ENCODE peak calls at places on chromosomes 12 and 14, in four cellular contexts. J is right lobe of liver, A is dorsolateral prefrontal cortex, F is colonic mucosa. R is an unnamed sample.
A peak's percentile ranks its signal among the peaks of the same experiment; 100 is the strongest.

GRCh38 chr12:67268335-67268895 is 743 bp upstream of the CAND1 start:
- DNase-seq in F (peak; percentile 93), J (peak; percentile 93), A (peak; percentile 98), R (peak; percentile 95)

GRCh38 chr12:15404485-15404884 is 82.2 kb downstream of the PTPRO start:
- DNase-seq in A (no peak), J (no peak), F (no peak), R (no peak)

GRCh38 chr12:55642275-55643068 is 5.8 kb downstream of the OR10P1 start:
- DNase-seq in F (no peak), J (no peak), A (no peak), R (no peak)

GRCh38 chr14:102824832-102825231 is 47.6 kb downstream of the TRAF3 start:
- DNase-seq in J (peak; percentile 90), F (no peak), A (no peak), R (peak; percentile 65)

GRCh38 chr12:34396006-34396860 is 373.9 kb downstream of the ALG10 start:
- DNase-seq in A (peak; percentile 6), F (peak; percentile 10), J (peak; percentile 19), R (no peak)

GRCh38 chr12:14239935-14240872 is 125.3 kb upstream of the ATF7IP start:
- DNase-seq in F (peak; percentile 81), A (no peak), J (no peak), R (no peak)

GRCh38 chr14:102891556-102891955 is 30.9 kb upstream of the AMN start:
- DNase-seq in F (no peak), J (peak; percentile 2), A (no peak), R (no peak)

GRCh38 chr12:119998471-119999245 is 9.6 kb downstream of the BICDL1 start:
- DNase-seq in F (no peak), A (no peak), J (no peak), R (no peak)

GRCh38 chr14:59355101-59355500 is 110.1 kb downstream of the GPR135 start:
- DNase-seq in F (no peak), J (no peak), A (no peak), R (no peak)

GRCh38 chr14:20623798-20624197 is 17.7 kb downstream of the OR6S1 start:
- DNase-seq in F (no peak), J (no peak), A (no peak), R (no peak)

GRCh38 chr14:105411985-105412767 is 7.5 kb upstream of the MTA1 start:
- DNase-seq in J (no peak), A (no peak), F (no peak), R (no peak)

GRCh38 chr12:34605955-34606748 is 583.9 kb downstream of the ALG10 start:
- DNase-seq in J (no peak), F (no peak), A (peak; percentile 11), R (no peak)

GRCh38 chr12:131751335-131751734 is 40.4 kb downstream of the SFSWAP start:
- DNase-seq in F (no peak), A (no peak), J (no peak), R (no peak)

GRCh38 chr12:43288666-43289065 is 263.3 kb downstream of the ADAMTS20 start:
- DNase-seq in A (no peak), J (no peak), F (no peak), R (no peak)

GRCh38 chr12:70885952-70886351 is 34.6 kb downstream of the PTPRR start:
- DNase-seq in F (no peak), J (no peak), A (no peak), R (no peak)

GRCh38 chr14:95385701-95386100 is 66.0 kb upstream of the CLMN start:
- DNase-seq in F (no peak), J (no peak), A (no peak), R (no peak)

GRCh38 chr14:54252072-54252730 is 144.6 kb upstream of the CDKN3 start:
- DNase-seq in F (no peak), A (no peak), J (no peak), R (peak; percentile 34)

GRCh38 chr14:101823511-101824120 is 62.1 kb downstream of the PPP2R5C start:
- DNase-seq in J (no peak), F (no peak), A (peak; percentile 57), R (no peak)

GRCh38 chr12:57592551-57593165 is 1.7 kb downstream of the PIP4K2C start:
- DNase-seq in F (no peak), A (no peak), J (no peak), R (no peak)

GRCh38 chr14:95489163-95489887 is 27.1 kb downstream of the SYNE3 start:
- DNase-seq in A (no peak), F (no peak), J (peak; percentile 72), R (no peak)

GRCh38 chr12:53953831-53954693 is 641 bp upstream of the HOXC12 start:
- DNase-seq in F (no peak), J (no peak), A (no peak), R (no peak)

GRCh38 chr14:100894416-100894815 is 9.1 kb downstream of the RTL1 start:
- DNase-seq in J (peak; percentile 17), F (no peak), A (no peak), R (no peak)

GRCh38 chr12:49889361-49890095 is 14.2 kb downstream of the FAIM2 start:
- DNase-seq in F (no peak), A (no peak), J (no peak), R (no peak)

GRCh38 chr12:1810201-1810930 is 10.0 kb upstream of the LRTM2 start:
- DNase-seq in F (no peak), J (no peak), A (no peak), R (no peak)

GRCh38 chr12:92029902-92030586 is 115.6 kb downstream of the BTG1 start:
- DNase-seq in F (no peak), A (no peak), J (no peak), R (no peak)
- H3K27ac ChIP-seq in F (peak overlapping the region; percentile 30), A (no peak overlapping the region), J (no peak overlapping the region), R (no peak overlapping the region)

GRCh38 chr14:76551116-76551515 is 175.2 kb downstream of the ESRRB start:
- DNase-seq in J (no peak), F (no peak), A (no peak), R (no peak)

GRCh38 chr14:76546426-76547221 is 170.7 kb downstream of the ESRRB start:
- DNase-seq in A (no peak), F (no peak), J (no peak), R (no peak)

GRCh38 chr14:76551906-76552305 is 176.0 kb downstream of the ESRRB start:
- DNase-seq in J (no peak), F (no peak), A (no peak), R (no peak)

DNA sequence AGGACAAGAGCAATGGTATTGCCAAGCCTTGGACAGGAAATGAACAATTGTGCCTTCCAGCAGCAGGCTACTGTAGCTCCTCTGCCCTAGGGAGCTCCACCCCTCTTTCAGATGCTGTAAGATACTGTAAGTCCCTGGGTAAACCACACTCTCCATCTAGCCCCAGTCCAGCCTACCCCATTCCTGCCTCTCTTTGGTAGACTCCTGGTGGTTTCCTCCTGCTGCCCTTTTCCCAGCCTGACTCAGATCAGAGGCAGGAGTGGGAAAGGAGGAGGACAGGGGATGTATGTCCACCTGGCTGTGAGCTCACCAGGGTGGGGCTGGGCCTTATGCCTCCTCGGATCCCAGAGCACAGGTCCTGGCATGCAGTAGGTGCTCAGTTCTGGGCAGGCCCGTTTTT is 174.6 kb downstream of the ESRRB start:
- DNase-seq in J (no peak), F (no peak), A (no peak), R (peak; percentile 99)
- H3K27ac ChIP-seq in J (no peak overlapping the region), F (no peak overlapping the region), A (no peak overlapping the region), R (peak overlapping the region; percentile 100)

GRCh38 chr14:75294649-75295033 is 16.0 kb downstream of the FOS start:
- DNase-seq in A (no peak), J (no peak), F (no peak), R (no peak)
- H3K27ac ChIP-seq in A (peak overlapping the region; percentile 85), J (peak overlapping the region; percentile 90), F (peak overlapping the region; percentile 85), R (peak overlapping the region; percentile 85)

DNA sequence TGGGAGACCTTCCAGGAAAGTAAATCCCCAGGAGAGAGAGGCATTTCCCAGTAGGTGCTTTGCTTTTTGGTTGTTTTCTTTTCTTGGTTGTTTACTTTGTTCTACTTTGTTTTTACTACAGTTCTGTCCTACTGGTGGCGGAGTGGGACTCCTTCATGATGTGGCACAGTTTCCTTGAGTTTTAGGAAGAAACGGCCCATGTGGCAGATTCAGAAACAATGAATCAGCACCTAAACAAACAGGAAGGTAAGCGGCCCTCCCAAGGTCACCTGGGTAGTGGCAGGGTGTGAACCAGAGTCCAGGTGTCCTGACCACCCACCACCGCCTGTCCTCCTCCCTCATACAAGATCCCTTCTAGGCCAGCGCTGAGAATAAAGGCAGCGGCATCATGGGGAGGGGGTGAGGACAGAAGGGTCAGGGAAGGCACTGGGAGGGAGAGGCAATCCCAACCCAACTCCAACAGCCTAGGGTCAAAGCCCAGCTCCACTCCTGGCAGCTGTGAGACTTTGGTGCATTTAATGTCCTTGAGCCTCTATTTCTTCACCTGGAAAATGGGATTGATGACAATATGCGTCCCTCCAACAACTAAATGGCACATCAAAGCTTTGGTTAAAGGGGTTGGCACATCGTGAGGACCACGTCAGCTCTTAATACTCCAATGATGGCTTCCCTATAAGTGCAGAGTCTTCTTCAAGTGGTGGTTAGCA is 111.5 kb upstream of the BCL2L14 start:
- DNase-seq in A (no peak), F (peak; percentile 40), J (no peak), R (peak; percentile 53)
- H3K27ac ChIP-seq in A (no peak overlapping the region), F (no peak overlapping the region), J (no peak overlapping the region), R (peak overlapping the region; percentile 87)

GRCh38 chr14:92951912-92952471 is 29.0 kb downstream of the CHGA start:
- DNase-seq in A (peak; percentile 89), F (peak; percentile 82), J (peak; percentile 79), R (no peak)
- H3K27ac ChIP-seq in A (peak overlapping the region; percentile 97), F (no peak overlapping the region), J (no peak overlapping the region), R (no peak overlapping the region)

GRCh38 chr12:64694130-64695078 is 64.8 kb downstream of the GNS start:
- DNase-seq in F (no peak), J (no peak), A (no peak), R (no peak)

GRCh38 chr12:64699504-64700115 is 59.6 kb downstream of the GNS start:
- DNase-seq in F (no peak), J (peak; percentile 59), A (no peak), R (no peak)

GRCh38 chr12:64695550-64695949 is 63.7 kb downstream of the GNS start:
- DNase-seq in J (peak; percentile 37), A (no peak), F (no peak), R (no peak)

GRCh38 chr12:64691793-64692583 is 67.2 kb downstream of the GNS start:
- DNase-seq in J (no peak), F (no peak), A (no peak), R (no peak)

DNA sequence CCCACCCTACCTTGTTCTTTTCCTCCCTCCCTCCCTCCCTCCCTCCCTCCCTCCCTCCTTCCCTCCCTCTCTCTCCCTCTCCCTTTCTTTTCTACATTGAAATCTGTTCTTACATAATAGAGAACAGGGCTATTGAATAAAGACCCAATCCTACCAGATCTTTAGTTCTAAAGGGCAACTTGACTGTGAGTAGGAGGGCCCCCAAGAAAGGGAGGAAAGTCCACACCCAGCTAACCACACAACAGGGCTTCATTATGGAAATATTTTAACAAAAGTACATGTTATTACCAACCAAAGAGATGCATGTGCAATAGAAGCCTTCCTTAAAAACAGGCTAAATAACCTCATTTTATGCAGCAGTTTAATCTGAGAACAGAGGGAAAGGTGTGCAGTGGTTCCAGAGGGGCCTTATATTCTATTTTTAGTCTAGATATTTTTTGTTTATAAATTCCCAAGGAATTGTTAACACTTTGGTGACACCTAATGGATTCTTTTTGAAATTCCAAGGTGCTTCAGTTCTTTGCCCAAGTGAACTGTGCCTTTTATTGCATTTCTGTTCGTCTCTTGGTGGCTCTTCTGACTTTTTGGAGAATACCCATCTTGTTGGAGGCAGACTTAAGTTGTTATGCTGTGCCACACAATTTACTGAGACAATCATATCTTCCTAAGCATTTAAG is 63.0 kb downstream of the GNS start:
- DNase-seq in A (no peak), J (no peak), F (no peak), R (no peak)
- H3K27ac ChIP-seq in A (no peak overlapping the region), J (no peak overlapping the region), F (no peak overlapping the region), R (no peak overlapping the region)

GRCh38 chr14:74867673-74868072 is 8.3 kb downstream of the PROX2 start:
- DNase-seq in F (no peak), J (no peak), A (peak; percentile 57), R (no peak)
- H3K27ac ChIP-seq in F (no peak overlapping the region), J (no peak overlapping the region), A (peak overlapping the region; percentile 47), R (no peak overlapping the region)

R was measured in epithelial cell of prostate.